ENCODE peak calls at places on chromosomes 2 and 18, in ten cellular contexts. Y, E, A, N, S, D, F, H, J and I are unnamed samples.

GRCh38 chr18:26386002-26386401 is 159.8 kb downstream of the TAF4B start:
- DNase-seq in F (no peak), S (no peak), Y (no peak), E (peak; percentile 61), J (no peak), N (no peak), H (peak; percentile 68), D (no peak), A (peak; percentile 96), I (no peak)

GRCh38 chr2:25473758-25474335 is 132.1 kb upstream of the DNMT3A start:
- DNase-seq in N (no peak), F (no peak), E (peak; percentile 17), S (no peak), Y (no peak), H (peak; percentile 17), J (no peak), A (peak; percentile 67), D (peak; percentile 64), I (no peak)

GRCh38 chr2:147636238-147636887 is 208.5 kb upstream of the ACVR2A start:
- DNase-seq in E (no peak), F (no peak), S (no peak), H (peak; percentile 81), J (peak; percentile 64), D (no peak), Y (no peak), A (peak; percentile 11), N (no peak), I (no peak)

GRCh38 chr2:196403471-196403870 is 232.1 kb upstream of the STK17B start:
- DNase-seq in A (peak; percentile 49), N (no peak), D (no peak), E (no peak), H (peak; percentile 44), F (no peak), Y (no peak), J (no peak), S (no peak), I (no peak)

GRCh38 chr2:159516241-159516758 is 100.0 kb downstream of the BAZ2B start:
- DNase-seq in E (no peak), N (no peak), D (peak; percentile 82), F (no peak), S (no peak), J (no peak), A (peak; percentile 55), Y (no peak), H (peak; percentile 42), I (no peak)

GRCh38 chr2:187956906-187957534 is 334.7 kb upstream of the GULP1 start:
- DNase-seq in J (no peak), E (no peak), H (no peak), Y (no peak), D (no peak), S (no peak), N (no peak), A (no peak), F (no peak), I (no peak)

GRCh38 chr2:144349674-144350073 is 170.2 kb downstream of the ZEB2 start:
- DNase-seq in N (no peak), H (no peak), E (no peak), A (no peak), D (no peak), F (no peak), J (no peak), Y (no peak), S (no peak), I (no peak)

GRCh38 chr2:185291035-185291647 is 447.5 kb upstream of the FSIP2 start:
- DNase-seq in N (peak; percentile 61), J (peak; percentile 5), E (no peak), F (no peak), D (peak; percentile 28), A (peak; percentile 64), S (no peak), H (peak; percentile 73), Y (peak; percentile 1), I (no peak)

GRCh38 chr2:126753501-126754212 is 97.7 kb downstream of the GYPC start:
- DNase-seq in N (no peak), Y (no peak), H (no peak), S (no peak), D (peak; percentile 26), E (no peak), F (no peak), A (no peak), J (no peak), I (no peak)

GRCh38 chr2:79993144-79993543 is 311.4 kb downstream of the LRRTM1 start:
- DNase-seq in F (no peak), A (peak; percentile 4), J (no peak), E (no peak), Y (no peak), H (no peak), D (no peak), S (no peak), N (no peak), I (no peak)

GRCh38 chr2:105569616-105570015 is 170.8 kb upstream of the FHL2 start:
- DNase-seq in J (no peak), S (no peak), H (no peak), A (no peak), N (no peak), Y (no peak), D (no peak), E (no peak), F (no peak), I (no peak)

GRCh38 chr2:241730679-241731293 is 3.6 kb upstream of the D2HGDH start:
- DNase-seq in A (no peak), J (no peak), H (no peak), E (no peak), D (no peak), N (no peak), F (no peak), S (no peak), Y (no peak), I (no peak)

GRCh38 chr2:42567389-42567788 is 1.0 kb upstream of the MTA3 start:
- DNase-seq in S (no peak), A (peak; percentile 79), J (no peak), D (no peak), H (peak; percentile 14), N (no peak), F (no peak), Y (no peak), E (no peak), I (no peak)

GRCh38 chr2:188399159-188399558 is 107.5 kb downstream of the GULP1 start:
- DNase-seq in S (no peak), J (no peak), F (no peak), D (no peak), A (peak; percentile 78), E (no peak), H (peak; percentile 64), N (no peak), Y (no peak), I (no peak)